ENCODE peak calls at places on chromosomes 3 and 15, in four cellular contexts. Q, P, I and B are unnamed samples.

GRCh38 chr3:156474560-156475389 is 80.1 kb downstream of the SSR3 start:
- DNase-seq in I (no peak), Q (no peak), P (no peak), B (no peak)

GRCh38 chr15:52879145-52879544 is 89.0 kb upstream of the ONECUT1 start:
- DNase-seq in P (no peak), I (no peak), Q (no peak), B (no peak)

GRCh38 chr15:99249270-99249817 is at the start of gene TTC23:
- DNase-seq in P (no peak), I (no peak), Q (peak; percentile 40), B (no peak)

GRCh38 chr3:70832035-70832795 is 519.8 kb upstream of the MDFIC2 start:
- DNase-seq in Q (no peak), P (no peak), I (no peak), B (no peak)

GRCh38 chr3:197523551-197523950 is 32.2 kb downstream of the BDH1 start:
- DNase-seq in Q (no peak), I (no peak), P (no peak), B (no peak)

GRCh38 chr3:127061641-127062040 is 78.7 kb downstream of the PLXNA1 start:
- DNase-seq in P (no peak), I (no peak), Q (no peak), B (no peak)

GRCh38 chr3:28651159-28651558 is 302.5 kb upstream of the AZI2 start:
- DNase-seq in I (no peak), P (no peak), Q (no peak), B (no peak)

GRCh38 chr15:35151782-35152181 is 66.7 kb upstream of the NANOGP8 start:
- DNase-seq in I (no peak), Q (no peak), P (no peak), B (no peak)

GRCh38 chr15:38612159-38612863 is 47.7 kb upstream of the RASGRP1 start:
- DNase-seq in Q (no peak), P (no peak), I (no peak), B (no peak)

GRCh38 chr3:31610700-31611275 is 78.1 kb downstream of the STT3B start:
- DNase-seq in I (no peak), P (no peak), Q (peak; percentile 13), B (no peak)

GRCh38 chr3:130895690-130896089 is 1.8 kb downstream of the ATP2C1 start:
- DNase-seq in I (no peak), Q (no peak), P (no peak), B (no peak)

GRCh38 chr3:117887031-117887430 is 1147.6 kb downstream of the IGSF11 start:
- DNase-seq in Q (no peak), P (no peak), I (no peak), B (no peak)

GRCh38 chr3:117886147-117886546 is 1148.5 kb downstream of the IGSF11 start:
- DNase-seq in I (no peak), P (no peak), Q (no peak), B (no peak)

GRCh38 chr3:117887896-117888295 is 1146.8 kb downstream of the IGSF11 start:
- DNase-seq in Q (no peak), P (no peak), I (no peak), B (no peak)

GRCh38 chr3:117885046-117885445 is 1149.6 kb downstream of the IGSF11 start:
- DNase-seq in I (no peak), P (no peak), Q (no peak), B (no peak)
- H3K27ac ChIP-seq in I (no peak overlapping the region), P (no peak overlapping the region), Q (no peak overlapping the region), B (no peak overlapping the region)

GRCh38 chr15:47185222-47185800 is 532.0 kb upstream of the SEMA6D start:
- DNase-seq in P (no peak), Q (no peak), I (no peak), B (no peak)

GRCh38 chr15:47184003-47184404 is 533.3 kb upstream of the SEMA6D start:
- DNase-seq in I (no peak), Q (no peak), P (no peak), B (no peak)

GRCh38 chr15:47186071-47186470 is 531.2 kb upstream of the SEMA6D start:
- DNase-seq in Q (no peak), I (no peak), P (no peak), B (no peak)

GRCh38 chr15:47182818-47183217 is 534.5 kb upstream of the SEMA6D start:
- DNase-seq in Q (no peak), P (no peak), I (no peak), B (no peak)

GRCh38 chr15:47184405-47185221 is 532.7 kb upstream of the SEMA6D start:
- DNase-seq in P (no peak), I (no peak), Q (no peak), B (no peak)
- H3K27me3 ChIP-seq in P (peaks cover 48% of the 10 kb centered on the region), I (no peaks in the 10 kb centered on the region), Q (peaks cover 2% of the 10 kb centered on the region), B (no peaks in the 10 kb centered on the region)

GRCh38 chr15:57114070-57114469 is 195.6 kb downstream of the TCF12 start:
- DNase-seq in P (no peak), Q (no peak), I (no peak), B (no peak)

GRCh38 chr15:57111002-57111401 is 192.6 kb downstream of the TCF12 start:
- DNase-seq in Q (no peak), I (no peak), P (no peak), B (no peak)

GRCh38 chr15:57109005-57109404 is 190.6 kb downstream of the TCF12 start:
- DNase-seq in P (no peak), I (no peak), Q (no peak), B (no peak)

DNA sequence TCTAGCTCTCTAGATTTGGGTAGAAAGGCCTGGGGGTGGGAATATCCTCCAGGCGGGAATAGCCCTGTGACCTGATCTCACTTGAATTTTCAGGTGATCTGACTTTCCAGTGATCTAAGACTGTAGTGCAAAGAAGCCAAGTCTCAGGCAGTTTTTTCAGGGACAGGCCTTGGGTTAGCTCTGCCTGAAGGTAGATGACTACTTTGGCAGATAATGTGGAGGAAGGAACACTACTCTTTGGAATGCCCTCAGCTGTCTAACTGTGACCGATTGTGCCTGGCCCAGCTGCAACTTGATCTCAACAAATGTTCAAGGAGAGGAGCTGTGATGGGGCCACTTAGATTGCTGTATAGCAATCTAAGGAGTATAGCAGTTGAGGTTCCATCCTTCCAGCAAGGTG is 193.7 kb downstream of the TCF12 start:
- DNase-seq in I (no peak), Q (no peak), P (no peak), B (no peak)
- H3K27ac ChIP-seq in I (no peak overlapping the region), Q (no peak overlapping the region), P (no peak overlapping the region), B (no peak overlapping the region)

GRCh38 chr15:62326460-62327011 is 161.5 kb upstream of the C2CD4B start:
- DNase-seq in I (no peak), P (no peak), Q (no peak), B (no peak)

GRCh38 chr15:62327386-62327785 is 162.3 kb upstream of the C2CD4B start:
- DNase-seq in P (no peak), I (no peak), Q (no peak), B (no peak)

GRCh38 chr15:62325597-62325996 is 160.5 kb upstream of the C2CD4B start:
- DNase-seq in Q (no peak), P (no peak), I (no peak), B (no peak)

GRCh38 chr15:62324382-62324781 is 159.3 kb upstream of the C2CD4B start:
- DNase-seq in Q (no peak), P (no peak), I (no peak), B (no peak)

DNA sequence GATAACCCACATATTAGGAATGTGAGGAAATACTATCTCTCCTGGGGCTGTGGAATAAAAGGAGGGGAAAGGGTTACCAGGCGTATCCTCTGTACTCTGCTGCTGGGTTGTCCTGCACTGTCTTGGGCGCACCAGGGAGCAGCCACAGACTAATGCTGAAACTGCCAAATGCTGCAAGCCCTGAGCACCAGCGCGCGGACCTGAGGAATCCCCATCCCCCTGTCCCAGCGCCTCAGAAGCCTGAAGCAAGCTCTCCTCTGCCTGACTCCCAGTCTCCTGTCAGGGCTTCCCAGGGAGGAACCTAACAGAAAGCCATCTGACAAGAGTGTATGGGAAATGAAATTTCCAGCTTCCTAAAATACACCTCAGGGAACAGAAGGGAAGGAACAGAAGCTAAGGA is 158.3 kb upstream of the C2CD4B start:
- DNase-seq in I (no peak), P (no peak), Q (no peak), B (no peak)
- H3K27me3 ChIP-seq in I (no peaks in the 10 kb centered on the region), P (no peaks in the 10 kb centered on the region), Q (no peaks in the 10 kb centered on the region), B (no peaks in the 10 kb centered on the region)

GRCh38 chr15:57925650-57926049 is 139.9 kb downstream of the ALDH1A2 start:
- DNase-seq in P (no peak), Q (no peak), I (no peak), B (no peak)
- H3K27ac ChIP-seq in P (no peak overlapping the region), Q (no peak overlapping the region), I (no peak overlapping the region), B (no peak overlapping the region)

GRCh38 chr3:72887723-72888545 is at the start of gene GXYLT2:
- DNase-seq in I (no peak), P (peak; percentile 70), Q (peak; percentile 52), B (peak; percentile 15)
- H3K27me3 ChIP-seq in I (peaks cover 10% of the 10 kb centered on the region), P (peaks cover 23% of the 10 kb centered on the region), Q (no peaks in the 10 kb centered on the region), B (peaks cover 6% of the 10 kb centered on the region)

DNA sequence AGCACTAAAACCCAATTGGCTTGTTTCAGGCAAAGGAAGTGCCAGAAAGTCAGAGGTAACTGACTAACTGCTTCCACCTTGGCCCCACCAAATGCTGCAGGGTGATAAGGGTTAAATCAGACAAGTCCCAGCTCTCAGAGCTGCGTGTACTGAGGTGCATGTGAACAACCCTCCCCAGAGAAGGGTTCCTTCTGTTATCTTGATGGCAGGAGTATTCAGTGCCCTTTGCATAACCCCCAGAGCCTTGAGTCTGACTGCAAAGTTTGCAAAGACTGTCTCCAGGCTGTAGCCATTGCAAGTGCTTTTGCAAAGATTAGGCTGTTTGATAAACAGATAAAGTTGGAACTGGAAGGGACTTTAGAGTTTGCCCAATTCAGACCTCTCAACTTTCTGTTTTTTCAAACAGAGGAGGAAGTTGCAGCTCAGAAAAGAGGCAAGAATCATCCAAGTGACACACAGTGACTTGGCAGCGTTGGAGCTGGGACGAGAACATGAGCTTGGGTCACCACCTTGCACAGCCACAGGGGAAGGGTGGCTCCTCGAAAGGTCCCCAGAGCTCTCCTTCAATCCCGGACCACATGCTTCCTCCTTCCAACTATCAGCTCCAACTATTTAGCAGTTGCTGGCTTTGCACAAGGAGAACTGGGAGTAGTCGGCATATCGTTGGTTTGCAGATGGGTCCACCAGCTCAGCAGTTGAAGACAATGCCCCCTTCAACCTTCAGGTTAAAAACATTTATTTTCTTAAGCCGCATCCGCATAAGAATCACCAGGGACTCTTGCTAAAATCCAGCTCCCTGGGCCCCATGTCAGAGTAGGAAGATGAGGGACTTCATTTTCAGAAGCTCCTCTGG is 224.8 kb upstream of the HES1 start:
- DNase-seq in P (peak; percentile 51), Q (no peak), I (no peak), B (no peak)
- H3K27ac ChIP-seq in P (peak overlapping the region; percentile 4), Q (no peak overlapping the region), I (no peak overlapping the region), B (peak overlapping the region; percentile 58)

GRCh38 chr15:79292011-79292410 is 9.5 kb downstream of the ANKRD34C start:
- DNase-seq in I (no peak), Q (no peak), P (no peak), B (no peak)
- H3K27me3 ChIP-seq in I (no peaks in the 10 kb centered on the region), Q (no peaks in the 10 kb centered on the region), P (peaks cover 16% of the 10 kb centered on the region), B (no peaks in the 10 kb centered on the region)

GRCh38 chr3:67030785-67031740 is 33.0 kb downstream of the KBTBD8 start:
- DNase-seq in P (no peak), Q (no peak), I (no peak), B (no peak)
- H3K27ac ChIP-seq in P (no peak overlapping the region), Q (no peak overlapping the region), I (no peak overlapping the region), B (no peak overlapping the region)

DNA sequence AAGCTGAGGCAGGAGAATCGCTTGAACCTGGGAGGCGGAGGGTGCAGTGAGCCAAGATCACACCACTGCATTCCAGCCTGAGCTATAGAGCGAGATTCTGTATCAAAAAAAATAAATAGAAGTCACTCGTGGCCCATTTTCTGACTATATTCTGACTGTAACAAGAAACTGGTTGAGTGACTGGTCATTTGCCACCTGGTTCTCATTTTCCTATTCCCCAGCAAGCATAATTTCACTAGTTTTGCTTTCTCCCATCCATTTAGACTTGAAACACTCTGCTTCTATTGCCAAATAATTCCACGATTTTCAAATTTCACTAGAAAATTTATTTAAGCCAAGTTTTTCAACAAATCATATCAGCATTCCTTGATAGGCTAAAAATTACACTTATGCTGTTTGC is 40.7 kb downstream of the C3orf70 start:
- DNase-seq in Q (no peak), P (no peak), I (no peak), B (no peak)
- H3K27me3 ChIP-seq in Q (no peaks in the 10 kb centered on the region), P (no peaks in the 10 kb centered on the region), I (no peaks in the 10 kb centered on the region), B (no peaks in the 10 kb centered on the region)